ENCODE peak calls at places on chromosomes 16 and 17, in five cellular contexts. X, G, N, U and B are unnamed samples.

GRCh38 chr16:20799599-20799998 is 6.7 kb downstream of the ERI2 start:
- DNase-seq in G (peak), X (no peak), U (no peak), N (no peak), B (no peak)

GRCh38 chr16:67723151-67723915 is 4.2 kb upstream of the GFOD2 start:
- DNase-seq in N (peak), U (no peak), X (no peak), G (no peak), B (no peak)

GRCh38 chr16:71780521-71781089 is 28.0 kb downstream of the AP1G1 start:
- DNase-seq in U (no peak), X (no peak), G (no peak), N (no peak), B (no peak)

GRCh38 chr17:80892900-80893603 is 98.6 kb upstream of the CHMP6 start:
- DNase-seq in U (no peak), X (no peak), G (peak), N (no peak), B (no peak)

GRCh38 chr16:89922884-89923639 is at the start of gene TUBB3:
- DNase-seq in G (peak), X (peak), N (peak), U (no peak), B (peak)

GRCh38 chr16:31486036-31486435 is 3.1 kb downstream of the SLC5A2 start:
- DNase-seq in U (no peak), X (no peak), G (peak), N (no peak), B (no peak)

GRCh38 chr17:49157784-49158183 is 25.2 kb downstream of the B4GALNT2 start:
- DNase-seq in G (no peak), N (no peak), X (no peak), U (no peak), B (no peak)

GRCh38 chr16:12311309-12311708 is 334.8 kb downstream of the SNX29 start:
- DNase-seq in X (peak), U (peak), G (no peak), N (no peak), B (no peak)

GRCh38 chr16:81570189-81570846 is 125.7 kb downstream of the CMIP start:
- DNase-seq in X (no peak), G (no peak), N (no peak), U (no peak), B (no peak)

GRCh38 chr17:3886776-3887175 is 6.1 kb downstream of the CAMKK1 start:
- DNase-seq in G (no peak), X (no peak), N (no peak), U (no peak), B (peak)

GRCh38 chr17:58052951-58053715 is 30.1 kb upstream of the DYNLL2 start:
- DNase-seq in N (no peak), U (no peak), X (no peak), G (no peak), B (no peak)

GRCh38 chr17:81291662-81292061 is 3.4 kb downstream of the SLC38A10 start:
- DNase-seq in G (peak), U (peak), X (peak), N (peak), B (no peak)

GRCh38 chr16:85221810-85222150 is 109.5 kb upstream of the CIBAR2 start:
- DNase-seq in U (no peak), X (no peak), G (no peak), N (no peak), B (no peak)

GRCh38 chr17:1762233-1762905 is 509 bp downstream of the SERPINF1 start:
- DNase-seq in X (no peak), N (no peak), U (peak), G (peak), B (no peak)

GRCh38 chr16:50696575-50697420 is 3.4 kb downstream of the NOD2 start:
- DNase-seq in X (no peak), U (peak), N (no peak), G (peak), B (no peak)

GRCh38 chr17:73458191-73458590 is 146.4 kb upstream of the CDC42EP4 start:
- DNase-seq in U (no peak), G (no peak), X (no peak), N (no peak), B (no peak)

DNA sequence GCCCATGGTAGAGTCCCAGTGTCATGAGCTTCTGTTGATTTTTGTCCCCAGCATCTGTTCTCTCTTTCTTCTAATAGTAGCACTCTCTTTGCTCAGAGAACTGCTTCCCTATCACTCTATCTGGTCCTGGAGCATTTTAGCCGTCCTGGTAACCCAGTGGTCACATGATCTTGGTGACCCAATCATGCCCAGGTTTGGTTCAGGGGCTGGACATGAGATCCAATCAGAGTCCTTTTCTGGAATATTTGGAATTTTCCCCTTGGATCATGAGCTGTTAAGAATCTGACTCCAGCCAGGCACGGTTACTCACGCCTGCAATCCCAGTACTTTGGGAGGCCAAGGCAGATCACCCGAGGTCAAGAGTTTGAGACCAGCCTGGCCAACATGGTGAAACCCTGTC is 197.0 kb downstream of the RAB11FIP4 start:
- DNase-seq in N (no peak), U (no peak), X (no peak), G (no peak), B (no peak)
- H3K27ac ChIP-seq in N (no peak), U (no peak), X (no peak), G (no peak), B (no peak)

GRCh38 chr16:87789437-87790277 is 23.9 kb upstream of the KLHDC4 start:
- DNase-seq in X (no peak), G (peak), U (no peak), N (no peak), B (no peak)
- H3K27ac ChIP-seq in X (no peak), G (peak), U (no peak), N (peak), B (no peak)

DNA sequence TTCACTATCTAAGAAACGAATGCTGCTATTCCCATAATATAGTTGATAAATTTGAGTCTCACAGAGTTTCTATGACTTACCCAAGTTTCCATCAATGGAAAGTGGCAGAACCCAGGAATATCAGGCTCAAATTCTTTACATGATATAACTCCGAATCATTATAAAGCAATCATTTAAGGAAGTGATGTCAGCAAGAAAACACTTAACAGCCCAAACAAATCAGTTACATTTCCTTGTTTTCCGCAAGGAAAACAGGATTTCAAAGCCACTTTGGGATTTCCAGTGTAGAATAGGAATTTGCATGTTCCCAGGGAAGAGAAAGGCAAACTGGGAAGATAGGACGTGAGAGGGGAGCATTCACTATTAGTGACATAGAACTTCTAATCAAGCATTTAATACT is 311.4 kb upstream of the GOT2 start:
- DNase-seq in N (no peak), G (no peak), X (no peak), U (no peak), B (no peak)
- H3K27ac ChIP-seq in N (no peak), G (no peak), X (no peak), U (no peak), B (no peak)

GRCh38 chr16:46897471-46897870 is 13.3 kb downstream of the GPT2 start:
- DNase-seq in G (peak), N (no peak), U (no peak), X (no peak), B (no peak)
- H3K27ac ChIP-seq in G (peak), N (peak), U (no peak), X (no peak), B (no peak)

GRCh38 chr17:51559778-51560177 is 299.4 kb downstream of the UTP18 start:
- DNase-seq in G (no peak), U (no peak), N (no peak), X (no peak), B (no peak)

GRCh38 chr17:51560398-51560797 is 300.1 kb downstream of the UTP18 start:
- DNase-seq in X (no peak), N (no peak), G (no peak), U (no peak), B (no peak)

DNA sequence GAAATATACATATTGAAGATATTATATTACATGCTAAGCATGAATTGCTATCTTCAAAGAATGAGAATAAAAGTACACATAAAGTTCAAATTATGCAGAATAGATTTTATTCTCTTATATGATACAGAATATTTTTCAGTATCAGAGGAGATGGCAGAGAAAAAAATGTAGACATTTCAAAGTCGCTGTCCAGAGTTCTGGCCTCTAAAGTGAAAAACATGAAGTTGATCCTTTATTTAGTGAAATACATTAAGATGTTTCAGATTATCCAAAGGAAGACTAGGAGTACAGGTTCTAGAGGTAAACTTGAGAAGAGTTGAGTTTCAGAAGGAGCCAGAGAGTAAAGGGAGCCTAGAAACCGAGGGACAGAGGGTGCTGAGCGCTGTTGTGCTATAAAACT is 303.6 kb downstream of the UTP18 start:
- DNase-seq in U (no peak), N (no peak), X (no peak), G (no peak), B (no peak)
- H3K27ac ChIP-seq in U (no peak), N (no peak), X (no peak), G (no peak), B (no peak)

GRCh38 chr17:79842136-79842655 is 3.0 kb upstream of the CBX4 start:
- DNase-seq in N (no peak), X (peak), U (no peak), G (no peak), B (no peak)
- H3K27ac ChIP-seq in N (no peak), X (no peak), U (no peak), G (no peak), B (no peak)

GRCh38 chr17:7633093-7633492 is 3.2 kb downstream of the SHBG start:
- DNase-seq in X (peak), G (no peak), U (no peak), N (no peak), B (no peak)

GRCh38 chr17:7634384-7634783 is 4.4 kb downstream of the SHBG start:
- DNase-seq in G (peak), U (no peak), X (peak), N (no peak), B (no peak)

GRCh38 chr17:7629939-7630571 is at the start of gene SHBG:
- DNase-seq in G (no peak), X (no peak), U (no peak), N (no peak), B (no peak)

GRCh38 chr17:7631398-7632380 is 1.8 kb downstream of the SHBG start:
- DNase-seq in N (no peak), U (no peak), G (no peak), X (no peak), B (no peak)

DNA sequence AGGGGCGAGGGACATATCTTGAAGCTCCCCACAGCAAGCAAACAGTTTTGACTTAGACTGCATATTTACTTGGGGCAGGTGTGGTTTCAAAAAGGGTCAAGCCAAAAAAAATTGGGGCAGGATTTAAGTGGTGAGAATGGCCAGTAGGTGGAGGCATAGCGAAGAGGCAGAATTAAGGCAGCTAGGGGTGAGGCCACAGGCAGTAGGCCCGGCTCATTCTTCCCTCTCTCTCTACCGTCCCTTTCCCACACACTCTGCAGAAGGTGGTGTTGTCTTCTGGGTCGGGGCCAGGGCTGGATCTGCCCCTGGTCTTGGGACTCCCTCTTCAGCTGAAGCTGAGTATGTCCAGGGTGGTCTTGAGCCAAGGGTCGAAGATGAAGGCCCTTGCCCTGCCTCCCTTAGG is 2.6 kb downstream of the SHBG start:
- DNase-seq in N (no peak), U (no peak), X (peak), G (peak), B (no peak)
- H3K27ac ChIP-seq in N (no peak), U (no peak), X (no peak), G (no peak), B (no peak)

DNA sequence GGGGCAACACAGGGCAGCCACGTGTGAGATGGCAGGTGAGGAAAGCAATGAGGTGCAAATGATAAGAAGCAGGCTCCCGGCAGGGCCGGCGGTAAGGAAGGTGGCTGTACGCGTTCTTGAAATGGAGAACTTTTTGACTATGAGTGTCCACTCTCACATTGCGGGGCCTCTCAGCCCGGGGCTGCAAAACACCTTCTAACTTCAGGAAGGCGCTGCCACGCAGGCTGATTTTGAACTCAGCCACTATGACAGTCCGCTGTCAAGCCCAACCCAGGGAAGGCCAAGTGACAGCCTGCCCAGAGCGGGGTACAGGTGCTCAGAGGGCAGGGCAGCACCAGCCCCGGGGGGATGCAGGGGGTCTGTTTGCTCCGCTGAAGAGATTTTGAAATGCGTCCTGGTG is 14.3 kb upstream of the SREBF1 start:
- DNase-seq in U (no peak), G (no peak), N (no peak), X (no peak), B (no peak)
- H3K27ac ChIP-seq in U (no peak), G (no peak), N (no peak), X (no peak), B (peak)

DNA sequence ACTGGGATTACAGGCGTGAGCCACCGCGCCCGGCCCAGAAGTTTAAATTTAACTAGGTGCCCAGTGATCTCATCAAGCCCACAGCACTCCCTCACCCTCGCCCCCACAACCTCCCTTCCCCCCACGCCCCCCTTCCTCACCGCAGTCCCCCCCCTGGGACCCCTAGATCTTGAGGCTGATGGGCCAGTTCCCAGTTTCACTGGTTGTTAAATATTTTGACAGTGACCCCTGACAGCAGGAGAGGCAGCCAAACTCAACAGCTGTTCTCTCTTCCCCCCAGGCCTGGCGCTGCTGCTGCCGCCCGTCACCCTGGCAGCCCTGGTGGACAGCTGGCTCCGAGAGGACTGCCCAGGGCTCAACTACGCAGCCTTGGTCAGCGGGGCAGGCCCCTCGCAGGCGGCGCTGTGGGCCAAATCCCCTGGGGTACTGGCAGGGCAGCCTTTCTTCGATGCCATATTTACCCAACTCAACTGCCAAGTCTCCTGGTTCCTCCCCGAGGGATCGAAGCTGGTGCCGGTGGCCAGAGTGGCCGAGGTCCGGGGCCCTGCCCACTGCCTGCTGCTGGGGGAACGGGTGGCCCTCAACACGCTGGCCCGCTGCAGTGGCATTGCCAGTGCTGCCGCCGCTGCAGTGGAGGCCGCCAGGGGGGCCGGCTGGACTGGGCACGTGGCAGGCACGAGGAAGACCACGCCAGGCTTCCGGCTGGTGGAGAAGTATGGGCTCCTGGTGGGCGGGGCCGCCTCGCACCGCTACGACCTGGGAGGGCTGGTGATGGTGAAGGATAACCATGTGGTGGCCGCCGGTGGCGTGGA is 15.6 kb downstream of the QPRT start:
- DNase-seq in U (peak), X (no peak), N (no peak), G (peak), B (no peak)
- H3K27ac ChIP-seq in U (peak), X (no peak), N (no peak), G (peak), B (no peak)